ENCODE peak calls at places on chromosomes 1 and 21, in four cellular contexts. N is GM12878, L is H54, I is endothelial cell of umbilical vein. P is an unnamed sample.

GRCh38 chr1:66282343-66282852 is 251.6 kb upstream of the SGIP1 start:
- DNase-seq in I (peak; percentile 53), N (peak; percentile 98), L (no peak), P (no peak)

GRCh38 chr1:31760901-31761470 is 3.2 kb downstream of the ADGRB2 start:
- DNase-seq in I (no peak), N (no peak), L (peak; percentile 97), P (peak; percentile 8)

GRCh38 chr21:34072145-34073031 is 990 bp upstream of the MRPS6 start:
- DNase-seq in L (no peak), I (no peak), N (no peak), P (no peak)

GRCh38 chr1:113929750-113930498 is 800 bp downstream of the HIPK1 start:
- DNase-seq in L (peak; percentile 38), N (no peak), I (no peak), P (peak; percentile 82)

GRCh38 chr1:59845091-59845490 is 30.3 kb downstream of the HOOK1 start:
- DNase-seq in I (no peak), L (no peak), N (no peak), P (no peak)

GRCh38 chr1:75855010-75855409 is 58.3 kb downstream of the MSH4 start:
- DNase-seq in I (no peak), L (no peak), N (no peak), P (no peak)

GRCh38 chr1:241738284-241738683 is 86.2 kb downstream of the WDR64 start:
- DNase-seq in L (no peak), N (no peak), I (no peak), P (no peak)

GRCh38 chr1:158113759-158114127 is 67.0 kb upstream of the CD1D start:
- DNase-seq in L (no peak), N (no peak), I (no peak), P (no peak)

GRCh38 chr1:209625791-209626285 is 26.4 kb downstream of the LAMB3 start:
- DNase-seq in I (no peak), N (no peak), L (no peak), P (no peak)

GRCh38 chr1:6495041-6495441 is 3.6 kb upstream of the PLEKHG5 start:
- DNase-seq in N (no peak), L (no peak), I (no peak), P (no peak)

GRCh38 chr21:41217656-41218380 is 49.9 kb downstream of the BACE2 start:
- DNase-seq in N (no peak), I (no peak), L (no peak), P (no peak)

GRCh38 chr1:79259390-79260336 is 253.1 kb upstream of the ADGRL4 start:
- DNase-seq in I (peak; percentile 44), N (no peak), L (peak; percentile 6), P (no peak)

GRCh38 chr1:12177999-12178441 is 11.2 kb downstream of the TNFRSF1B start:
- DNase-seq in I (peak; percentile 85), N (no peak), L (peak; percentile 47), P (no peak)

GRCh38 chr21:25927195-25927880 is 192.6 kb downstream of the GABPA start:
- DNase-seq in I (no peak), L (no peak), N (no peak), P (no peak)

GRCh38 chr21:36145259-36145658 is 10.4 kb downstream of the CBR3 start:
- DNase-seq in L (no peak), N (no peak), I (no peak), P (no peak)

GRCh38 chr1:109112056-109112651 is 1.8 kb upstream of the ELAPOR1 start:
- DNase-seq in I (peak; percentile 22), N (no peak), L (peak; percentile 31), P (peak; percentile 61)

GRCh38 chr1:109630081-109630880 is 10.6 kb downstream of the AMPD2 start:
- DNase-seq in I (no peak), L (no peak), N (no peak), P (peak; percentile 48)

GRCh38 chr1:154751690-154752089 is 118.4 kb downstream of the KCNN3 start:
- DNase-seq in N (no peak), L (no peak), I (no peak), P (no peak)

GRCh38 chr1:29390491-29391361 is 154.4 kb downstream of the PTPRU start:
- DNase-seq in N (no peak), L (no peak), I (no peak), P (no peak)
- TF ChIP-seq POLR2A in N (no peak), L (no peak), I (no peak), P (no peak)

GRCh38 chr1:183210678-183211077 is 24.6 kb downstream of the LAMC2 start:
- DNase-seq in I (no peak), L (no peak), N (no peak), P (no peak)
- TF ChIP-seq POLR2A in I (no peak), L (no peak), N (no peak), P (no peak)

DNA sequence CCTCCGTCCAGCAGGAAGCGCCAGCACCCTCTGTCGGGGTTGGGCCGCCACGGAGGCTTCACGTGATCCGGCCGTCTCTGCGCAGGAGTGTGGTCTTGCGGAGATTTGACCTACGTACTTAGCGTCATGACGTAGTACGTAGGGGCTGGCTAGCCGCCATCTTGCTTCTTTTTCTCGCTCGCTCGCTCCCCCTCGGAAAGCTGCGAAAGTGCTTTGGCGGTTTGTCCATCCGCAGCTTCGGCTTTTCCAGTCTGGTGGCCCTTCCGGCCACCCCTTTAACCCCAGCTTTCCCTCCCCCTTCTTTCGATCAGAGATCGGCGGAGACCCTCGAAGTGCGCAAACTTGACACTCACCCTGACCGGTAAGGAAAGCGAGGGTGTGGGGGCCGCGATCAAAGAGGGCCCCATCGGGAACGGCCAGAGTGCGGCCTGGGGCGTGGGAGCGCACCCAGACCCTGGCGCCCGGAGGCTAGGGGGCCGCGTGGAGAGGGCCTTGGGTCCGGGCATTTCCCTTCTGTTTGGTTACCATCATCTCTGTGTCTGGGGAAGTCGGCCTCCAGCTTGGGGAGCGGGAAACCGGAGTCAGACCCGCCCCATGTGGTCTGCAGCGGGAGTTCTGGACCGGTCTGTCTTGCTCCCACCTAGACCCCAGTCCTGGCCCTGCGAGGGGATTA is at the start of gene PRRC2C:
- DNase-seq in L (peak; percentile 63), I (peak; percentile 98), N (peak; percentile 90), P (peak; percentile 99)
- TF ChIP-seq POLR2A in L (peak; percentile 68), I (peak; percentile 75), N (peak; percentile 82), P (peak; percentile 86)

DNA sequence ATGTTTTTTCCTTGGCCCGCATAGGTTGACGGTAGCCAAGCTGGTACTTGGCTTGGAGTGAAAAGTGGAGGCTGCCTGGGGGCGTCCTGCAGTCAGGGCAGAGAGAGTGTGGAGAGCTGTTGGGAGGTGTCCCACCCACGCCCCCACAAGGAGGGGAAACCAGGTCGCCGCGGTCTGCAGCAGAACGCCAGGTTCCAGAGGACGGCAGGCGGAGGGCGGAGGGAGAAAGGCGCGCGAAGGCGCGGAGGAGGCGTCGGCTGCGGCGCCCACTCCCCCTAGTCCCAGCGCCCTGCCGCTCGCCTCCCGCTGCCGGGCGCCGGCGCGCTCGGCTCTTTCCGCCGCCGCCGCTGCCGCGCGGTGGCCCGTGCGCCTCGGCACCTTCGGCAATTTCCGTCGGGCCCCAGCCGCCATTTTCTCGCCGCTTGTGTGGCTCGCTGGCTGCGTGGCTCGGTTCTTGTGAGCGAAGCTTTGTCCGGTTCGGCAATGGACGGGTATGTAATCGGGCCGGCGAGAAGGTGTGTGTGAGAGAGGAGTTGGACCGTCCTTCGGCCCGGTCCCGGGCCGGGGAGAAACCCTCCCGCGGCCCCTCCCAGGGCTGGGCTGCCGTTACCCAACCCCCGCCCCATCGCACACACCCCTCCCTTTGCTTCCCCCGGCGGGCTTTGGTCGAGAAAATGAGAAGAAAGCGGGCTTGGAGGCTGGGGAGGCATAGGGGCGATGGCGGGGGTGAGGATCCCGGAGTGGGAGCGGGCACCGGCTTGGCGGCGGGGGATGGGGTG is at the start of gene PTBP2:
- DNase-seq in N (peak; percentile 25), I (peak; percentile 84), L (peak; percentile 84), P (peak; percentile 82)
- TF ChIP-seq POLR2A in N (peak; percentile 85), I (no peak), L (peak; percentile 41), P (peak; percentile 69)

GRCh38 chr1:234605493-234605982 is 4.4 kb downstream of the IRF2BP2 start:
- DNase-seq in I (no peak), L (no peak), N (no peak), P (no peak)
- TF ChIP-seq POLR2A in I (no peak), L (no peak), N (no peak), P (no peak)

P was measured in erythroblast.